ENCODE peak calls at places on chromosomes 7 and 10, in seven cellular contexts. N is CD4-positive, alpha-beta T cell; W is astrocyte of the hippocampus; Z is AG04449; V is NCI-H2081; D is Caki2; E is stimulated activated CD4-positive, alpha-beta T cell treated with anti-CD3 and anti-CD28 coated beads, Interleukin-2, amount 100 ng/mL, for 48 hours. M is an unnamed sample.

GRCh38 chr7:47392241-47392759 is 189.6 kb downstream of the TNS3 start:
- DNase-seq in N (no peak), W (peak), Z (no peak), V (no peak), D (no peak), E (no peak), M (peak)

GRCh38 chr7:74288034-74288881 is 949 bp upstream of the CLIP2 start:
- DNase-seq in N (no peak), W (peak), Z (no peak), V (no peak), D (peak), E (no peak), M (no peak)

GRCh38 chr10:110501142-110501937 is 3.6 kb downstream of the DUSP5 start:
- DNase-seq in N (peak), W (peak), Z (no peak), V (no peak), D (peak), E (peak), M (peak)

GRCh38 chr7:30173058-30173897 is 38.5 kb downstream of the MTURN start:
- DNase-seq in N (no peak), W (peak), Z (peak), V (peak), D (no peak), E (no peak), M (peak)

GRCh38 chr10:43420369-43421200 is 11.6 kb upstream of the HNRNPF start:
- DNase-seq in N (peak), W (peak), Z (no peak), V (peak), D (peak), E (peak), M (peak)

GRCh38 chr10:12656518-12657142 is 307.3 kb downstream of the CAMK1D start:
- DNase-seq in N (no peak), W (peak), Z (peak), V (peak), D (peak), E (no peak), M (peak)

GRCh38 chr7:4682621-4683042 is 537 bp downstream of the FOXK1 start:
- DNase-seq in N (peak), W (peak), Z (no peak), V (no peak), D (peak), E (no peak), M (no peak)

GRCh38 chr10:61628199-61628874 is 34.4 kb upstream of the CABCOCO1 start:
- DNase-seq in N (no peak), W (peak), Z (no peak), V (no peak), D (no peak), E (no peak), M (peak)

GRCh38 chr10:79155301-79156081 is 86.7 kb downstream of the ZMIZ1 start:
- DNase-seq in N (no peak), W (no peak), Z (no peak), V (no peak), D (no peak), E (no peak), M (peak)

GRCh38 chr10:127990846-127991542 is 84.1 kb downstream of the PTPRE start:
- DNase-seq in N (peak), W (peak), Z (peak), V (no peak), D (peak), E (peak), M (peak)

GRCh38 chr7:77245015-77245755 is 45.6 kb upstream of the FGL2 start:
- DNase-seq in N (no peak), W (no peak), Z (no peak), V (no peak), D (no peak), E (no peak), M (no peak)

GRCh38 chr7:35482231-35482630 is 212.7 kb downstream of the HERPUD2 start:
- DNase-seq in N (no peak), W (no peak), Z (no peak), V (no peak), D (no peak), E (no peak), M (no peak)

GRCh38 chr7:29977926-29978652 is 11.5 kb downstream of the SCRN1 start:
- DNase-seq in N (no peak), W (no peak), Z (no peak), V (no peak), D (no peak), E (no peak), M (no peak)

GRCh38 chr10:45592926-45593325 is 79.6 kb downstream of the ZFAND4 start:
- DNase-seq in N (no peak), W (no peak), Z (no peak), V (no peak), D (no peak), E (no peak), M (no peak)

GRCh38 chr7:2622869-2623697 is 8.7 kb upstream of the TTYH3 start:
- DNase-seq in N (no peak), W (no peak), Z (no peak), V (no peak), D (no peak), E (no peak), M (no peak)

GRCh38 chr10:70758757-70759514 is 26.2 kb downstream of the TBATA start:
- DNase-seq in N (peak), W (peak), Z (peak), V (peak), D (peak), E (peak), M (peak)

GRCh38 chr10:119444866-119445265 is 97.7 kb downstream of the RGS10 start:
- DNase-seq in N (no peak), W (no peak), Z (no peak), V (no peak), D (no peak), E (no peak), M (no peak)

GRCh38 chr7:128033246-128033645 is 2.0 kb upstream of the LRRC4 start:
- DNase-seq in N (no peak), W (no peak), Z (no peak), V (no peak), D (no peak), E (no peak), M (no peak)

GRCh38 chr7:5462216-5462615 is 38.6 kb upstream of the TNRC18 start:
- DNase-seq in N (no peak), W (no peak), Z (no peak), V (no peak), D (no peak), E (no peak), M (no peak)

GRCh38 chr7:19114591-19114855 is 2.9 kb downstream of the TWIST1 start:
- DNase-seq in N (no peak), W (peak), Z (no peak), V (no peak), D (no peak), E (no peak), M (no peak)

GRCh38 chr10:20624642-20625041 is 272.5 kb downstream of the NEBL start:
- DNase-seq in N (no peak), W (peak), Z (no peak), V (no peak), D (no peak), E (no peak), M (peak)

GRCh38 chr7:156360835-156361234 is 279.7 kb upstream of the RNF32 start:
- DNase-seq in N (no peak), W (no peak), Z (no peak), V (no peak), D (no peak), E (no peak), M (no peak)

GRCh38 chr7:38858281-38858884 is 50.6 kb downstream of the VPS41 start:
- DNase-seq in N (no peak), W (peak), Z (no peak), V (peak), D (no peak), E (no peak), M (no peak)

GRCh38 chr10:3807928-3808496 is 23.0 kb upstream of the KLF6 start:
- DNase-seq in N (no peak), W (no peak), Z (no peak), V (peak), D (no peak), E (no peak), M (no peak)

M was measured in GM03348.